ENCODE peak calls at places on chromosome 21, in five cellular contexts. G, D, H, Z and R are unnamed samples.

GRCh38 chr21:33402011-33402979 is 918 bp upstream of the IFNGR2 start:
- DNase-seq in D (peak; percentile 74), Z (no peak), G (peak; percentile 45), H (no peak), R (no peak)

GRCh38 chr21:25994758-25995163 is 175.8 kb downstream of the APP start:
- DNase-seq in D (no peak), Z (no peak), H (no peak), G (no peak), R (no peak)

GRCh38 chr21:38351961-38352521 is 95.2 kb downstream of the KCNJ15 start:
- DNase-seq in H (peak; percentile 72), D (no peak), Z (no peak), G (no peak), R (no peak)

GRCh38 chr21:29933088-29933487 is 6.7 kb downstream of the GRIK1 start:
- DNase-seq in D (no peak), G (no peak), H (no peak), Z (no peak), R (no peak)

GRCh38 chr21:15895142-15896106 is 165.6 kb downstream of the USP25 start:
- DNase-seq in H (peak; percentile 12), D (no peak), G (no peak), Z (no peak), R (no peak)

GRCh38 chr21:33025471-33026298 is at the start of gene OLIG2:
- DNase-seq in G (peak; percentile 95), H (no peak), D (no peak), Z (no peak), R (no peak)

GRCh38 chr21:24265987-24266386 is 1341.3 kb downstream of the MRPL39 start:
- DNase-seq in D (no peak), G (no peak), H (no peak), Z (no peak), R (no peak)

GRCh38 chr21:34967509-34968289 is 81.4 kb downstream of the RUNX1 start:
- DNase-seq in Z (no peak), D (no peak), G (no peak), H (no peak), R (no peak)

GRCh38 chr21:34701726-34702125 is 32.9 kb downstream of the CLIC6 start:
- DNase-seq in D (no peak), G (no peak), H (no peak), Z (no peak), R (no peak)

GRCh38 chr21:28516996-28517592 is 475.6 kb downstream of the LTN1 start:
- DNase-seq in H (no peak), D (peak; percentile 77), Z (peak; percentile 34), G (peak; percentile 63), R (peak; percentile 27)

GRCh38 chr21:31750843-31751242 is 18.9 kb upstream of the SCAF4 start:
- DNase-seq in G (no peak), Z (no peak), H (peak; percentile 25), D (no peak), R (no peak)

GRCh38 chr21:42614391-42614790 is 39.0 kb upstream of the PDE9A start:
- DNase-seq in Z (no peak), D (no peak), G (no peak), H (no peak), R (peak; percentile 46)

GRCh38 chr21:20215959-20216358 is 782.2 kb upstream of the NCAM2 start:
- DNase-seq in H (no peak), G (no peak), Z (no peak), D (no peak), R (no peak)

GRCh38 chr21:31142600-31142999 is 104.3 kb upstream of the KRTAP19-8 start:
- DNase-seq in D (no peak), G (no peak), Z (no peak), H (no peak), R (no peak)

GRCh38 chr21:35014302-35015044 is 34.6 kb downstream of the RUNX1 start:
- DNase-seq in H (no peak), Z (no peak), G (no peak), D (no peak), R (no peak)

GRCh38 chr21:17673261-17674020 is 60.7 kb upstream of the BTG3 start:
- DNase-seq in Z (no peak), D (no peak), H (peak; percentile 74), G (peak; percentile 44), R (no peak)

GRCh38 chr21:21000576-21001175 is 2.5 kb downstream of the NCAM2 start:
- DNase-seq in D (no peak), H (no peak), G (no peak), Z (no peak), R (no peak)

GRCh38 chr21:25639922-25640670 is 1.0 kb downstream of the JAM2 start:
- DNase-seq in H (peak; percentile 66), G (peak; percentile 75), D (peak; percentile 54), Z (no peak), R (no peak)

GRCh38 chr21:38936237-38936636 is 130.5 kb downstream of the ETS2 start:
- DNase-seq in H (no peak), Z (no peak), G (no peak), D (no peak), R (no peak)

GRCh38 chr21:42571391-42572150 is 57.9 kb downstream of the SLC37A1 start:
- DNase-seq in Z (no peak), H (no peak), G (no peak), D (peak; percentile 7), R (no peak)

GRCh38 chr21:42542596-42542995 is 28.9 kb downstream of the SLC37A1 start:
- DNase-seq in H (no peak), D (no peak), G (no peak), Z (no peak), R (no peak)

GRCh38 chr21:14880922-14881321 is 183.9 kb downstream of the NRIP1 start:
- DNase-seq in H (peak; percentile 48), D (no peak), Z (no peak), G (no peak), R (no peak)

GRCh38 chr21:37914211-37914900 is 1.9 kb downstream of the KCNJ6 start:
- DNase-seq in G (no peak), H (peak; percentile 43), Z (no peak), D (peak; percentile 36), R (no peak)

GRCh38 chr21:41482980-41483379 is 25.0 kb downstream of the TMPRSS2 start:
- DNase-seq in H (no peak), G (no peak), D (no peak), Z (no peak), R (no peak)
- H3K9me3 ChIP-seq in H (no peaks in the 10 kb centered on the region), G (no peaks in the 10 kb centered on the region), D (no peaks in the 10 kb centered on the region), Z (no peaks in the 10 kb centered on the region), R (no peaks in the 10 kb centered on the region)

GRCh38 chr21:22900511-22900910 is 1902.3 kb downstream of the NCAM2 start:
- DNase-seq in D (no peak), G (no peak), H (no peak), Z (no peak), R (no peak)

GRCh38 chr21:22904385-22904784 is 1906.2 kb downstream of the NCAM2 start:
- DNase-seq in D (no peak), G (no peak), Z (no peak), H (no peak), R (no peak)
- H3K9me3 ChIP-seq in D (no peaks in the 10 kb centered on the region), G (no peaks in the 10 kb centered on the region), Z (no peaks in the 10 kb centered on the region), H (no peaks in the 10 kb centered on the region), R (no peaks in the 10 kb centered on the region)

DNA sequence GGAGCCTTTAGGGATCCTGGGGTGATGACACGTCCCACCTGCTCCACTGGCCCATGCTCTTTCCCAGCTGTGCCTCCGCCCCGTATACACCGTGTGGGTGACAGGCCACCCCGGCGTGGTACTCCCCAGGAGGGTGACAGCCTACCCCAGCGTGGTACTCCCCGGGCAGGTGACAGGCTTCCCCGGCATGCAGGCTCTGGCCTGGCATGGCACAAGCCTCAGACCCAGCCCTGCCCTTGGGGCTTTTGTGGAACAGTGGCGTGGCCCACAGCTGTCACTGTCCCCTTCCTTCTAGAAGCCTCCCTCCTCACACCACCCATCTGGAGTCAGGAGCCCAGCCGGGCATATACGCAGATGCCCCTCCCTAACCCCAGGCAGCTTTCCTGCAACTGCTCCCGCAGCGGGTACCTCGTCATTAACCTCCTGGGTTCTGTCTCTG is 4.7 kb upstream of the PFKL start:
- DNase-seq in Z (no peak), H (no peak), G (no peak), D (no peak), R (no peak)
- H3K9me3 ChIP-seq in Z (no peaks in the 10 kb centered on the region), H (no peaks in the 10 kb centered on the region), G (no peaks in the 10 kb centered on the region), D (no peaks in the 10 kb centered on the region), R (no peaks in the 10 kb centered on the region)

GRCh38 chr21:36635991-36636390 is 62.9 kb upstream of the SIM2 start:
- DNase-seq in H (no peak), Z (no peak), D (no peak), G (no peak), R (no peak)

GRCh38 chr21:36640260-36641244 is 58.4 kb upstream of the SIM2 start:
- DNase-seq in D (no peak), H (no peak), G (no peak), Z (no peak), R (no peak)

GRCh38 chr21:36641346-36641745 is 57.6 kb upstream of the SIM2 start:
- DNase-seq in H (no peak), G (no peak), D (no peak), Z (no peak), R (no peak)

GRCh38 chr21:36639769-36640168 is 59.1 kb upstream of the SIM2 start:
- DNase-seq in D (no peak), Z (no peak), H (no peak), G (no peak), R (no peak)

DNA sequence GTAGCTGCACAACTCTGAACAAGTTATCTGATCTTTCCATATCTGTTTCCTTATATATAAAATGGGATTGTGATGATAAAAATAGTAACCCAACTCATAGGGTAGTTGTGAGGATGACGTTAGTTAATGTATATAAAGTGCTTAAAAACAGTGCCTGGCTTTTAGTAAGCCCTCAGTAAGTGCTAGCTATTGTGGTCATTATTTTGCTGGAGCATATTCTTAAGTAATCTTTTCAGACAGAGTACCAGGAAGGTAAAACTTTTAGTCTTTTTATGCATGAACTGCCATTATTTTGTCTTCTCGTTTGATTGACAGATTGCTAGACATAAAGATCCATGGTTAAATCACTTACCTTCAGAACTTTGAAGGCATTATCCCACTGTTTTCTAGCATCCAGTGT is 62.5 kb upstream of the SIM2 start:
- DNase-seq in G (no peak), H (no peak), Z (no peak), D (no peak), R (no peak)
- H3K9me3 ChIP-seq in G (no peaks in the 10 kb centered on the region), H (peaks cover 12% of the 10 kb centered on the region), Z (no peaks in the 10 kb centered on the region), D (peaks cover 10% of the 10 kb centered on the region), R (peaks cover 3% of the 10 kb centered on the region)

DNA sequence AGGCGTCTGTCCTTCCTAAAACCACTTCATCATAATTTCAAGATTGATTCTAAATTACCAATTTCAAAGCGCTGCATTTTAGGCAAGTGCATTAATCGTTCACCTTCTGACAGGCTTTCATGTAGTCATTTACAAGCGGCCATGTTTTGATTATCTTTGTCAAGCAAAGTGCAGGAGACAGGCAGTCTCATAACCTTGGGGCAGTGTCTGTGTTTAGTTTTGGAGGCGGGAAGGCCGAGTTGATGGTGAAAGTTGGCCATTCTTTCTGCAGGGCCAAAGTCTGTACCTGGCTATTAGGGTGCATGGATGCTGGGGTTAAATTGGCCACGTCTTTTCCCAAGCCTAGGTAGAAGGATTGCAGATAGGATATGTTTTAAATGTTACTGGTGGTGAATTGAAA is 2.9 kb downstream of the AGPAT3 start:
- DNase-seq in H (no peak), D (no peak), G (no peak), Z (no peak), R (no peak)
- H3K9me3 ChIP-seq in H (no peaks in the 10 kb centered on the region), D (no peaks in the 10 kb centered on the region), G (no peaks in the 10 kb centered on the region), Z (no peaks in the 10 kb centered on the region), R (no peaks in the 10 kb centered on the region)